ENCODE peak calls at places on chromosome 9, in six cellular contexts. One of them, this sample, is unnamed.

GRCh38 chr9:138101444-138102234 is 224.1 kb downstream of the CACNA1B start:
- DNase-seq in NCI-H1092: no peak
- DNase-seq in activated CD4-positive, alpha-beta T cell treated with anti-CD3 and anti-CD28 coated beads, Interleukin-2, amount 50 U/mL, for 48 hours: no peak
- DNase-seq in activated effector memory CD4-positive, alpha-beta T cell treated with Interleukin-2 at 50 U/mL for 16 hours: no peak
- DNase-seq in AG04450: no peak
- DNase-seq in choroid plexus epithelial cell: no peak
- DNase-seq in this sample: no peak

GRCh38 chr9:98973546-98973921 is 29.8 kb downstream of the COL15A1 start:
- DNase-seq in NCI-H1092: no peak
- DNase-seq in activated CD4-positive, alpha-beta T cell treated with anti-CD3 and anti-CD28 coated beads, Interleukin-2, amount 50 U/mL, for 48 hours: no peak
- DNase-seq in activated effector memory CD4-positive, alpha-beta T cell treated with Interleukin-2 at 50 U/mL for 16 hours: no peak
- DNase-seq in AG04450: no peak
- DNase-seq in choroid plexus epithelial cell: no peak
- DNase-seq in this sample: no peak

GRCh38 chr9:110532908-110533665 is 46.5 kb downstream of the SVEP1 start:
- DNase-seq in NCI-H1092: no peak
- DNase-seq in activated CD4-positive, alpha-beta T cell treated with anti-CD3 and anti-CD28 coated beads, Interleukin-2, amount 50 U/mL, for 48 hours: no peak
- DNase-seq in activated effector memory CD4-positive, alpha-beta T cell treated with Interleukin-2 at 50 U/mL for 16 hours: no peak
- DNase-seq in AG04450: no peak
- DNase-seq in choroid plexus epithelial cell: no peak
- DNase-seq in this sample: no peak

GRCh38 chr9:83920469-83920941 is 727 bp downstream of the KIF27 start:
- DNase-seq in NCI-H1092: peak
- DNase-seq in activated CD4-positive, alpha-beta T cell treated with anti-CD3 and anti-CD28 coated beads, Interleukin-2, amount 50 U/mL, for 48 hours: no peak
- DNase-seq in activated effector memory CD4-positive, alpha-beta T cell treated with Interleukin-2 at 50 U/mL for 16 hours: no peak
- DNase-seq in AG04450: no peak
- DNase-seq in choroid plexus epithelial cell: peak
- DNase-seq in this sample: peak

GRCh38 chr9:21994526-21994995 is at the start of gene CDKN2B-AS1:
- DNase-seq in NCI-H1092: peak
- DNase-seq in activated CD4-positive, alpha-beta T cell treated with anti-CD3 and anti-CD28 coated beads, Interleukin-2, amount 50 U/mL, for 48 hours: peak
- DNase-seq in activated effector memory CD4-positive, alpha-beta T cell treated with Interleukin-2 at 50 U/mL for 16 hours: peak
- DNase-seq in AG04450: no peak
- DNase-seq in choroid plexus epithelial cell: peak
- DNase-seq in this sample: no peak

GRCh38 chr9:134293576-134294227 is 32.6 kb upstream of the RXRA start:
- DNase-seq in NCI-H1092: no peak
- DNase-seq in activated CD4-positive, alpha-beta T cell treated with anti-CD3 and anti-CD28 coated beads, Interleukin-2, amount 50 U/mL, for 48 hours: no peak
- DNase-seq in activated effector memory CD4-positive, alpha-beta T cell treated with Interleukin-2 at 50 U/mL for 16 hours: no peak
- DNase-seq in AG04450: no peak
- DNase-seq in choroid plexus epithelial cell: peak
- DNase-seq in this sample: no peak

GRCh38 chr9:76687861-76688374 is 76.3 kb upstream of the PCA3 start:
- DNase-seq in NCI-H1092: no peak
- DNase-seq in activated CD4-positive, alpha-beta T cell treated with anti-CD3 and anti-CD28 coated beads, Interleukin-2, amount 50 U/mL, for 48 hours: no peak
- DNase-seq in activated effector memory CD4-positive, alpha-beta T cell treated with Interleukin-2 at 50 U/mL for 16 hours: no peak
- DNase-seq in AG04450: no peak
- DNase-seq in choroid plexus epithelial cell: peak
- DNase-seq in this sample: no peak

GRCh38 chr9:130688070-130688469 is 5.5 kb upstream of the EXOSC2 start:
- DNase-seq in NCI-H1092: no peak
- DNase-seq in activated CD4-positive, alpha-beta T cell treated with anti-CD3 and anti-CD28 coated beads, Interleukin-2, amount 50 U/mL, for 48 hours: no peak
- DNase-seq in activated effector memory CD4-positive, alpha-beta T cell treated with Interleukin-2 at 50 U/mL for 16 hours: no peak
- DNase-seq in AG04450: no peak
- DNase-seq in choroid plexus epithelial cell: no peak
- DNase-seq in this sample: no peak

GRCh38 chr9:121607434-121608248 is 43.8 kb upstream of the DAB2IP start:
- DNase-seq in NCI-H1092: peak
- DNase-seq in activated CD4-positive, alpha-beta T cell treated with anti-CD3 and anti-CD28 coated beads, Interleukin-2, amount 50 U/mL, for 48 hours: no peak
- DNase-seq in activated effector memory CD4-positive, alpha-beta T cell treated with Interleukin-2 at 50 U/mL for 16 hours: no peak
- DNase-seq in AG04450: no peak
- DNase-seq in choroid plexus epithelial cell: no peak
- DNase-seq in this sample: no peak

GRCh38 chr9:14107977-14108376 is 206.0 kb downstream of the NFIB start:
- DNase-seq in NCI-H1092: no peak
- DNase-seq in activated CD4-positive, alpha-beta T cell treated with anti-CD3 and anti-CD28 coated beads, Interleukin-2, amount 50 U/mL, for 48 hours: no peak
- DNase-seq in activated effector memory CD4-positive, alpha-beta T cell treated with Interleukin-2 at 50 U/mL for 16 hours: no peak
- DNase-seq in AG04450: no peak
- DNase-seq in choroid plexus epithelial cell: no peak
- DNase-seq in this sample: no peak

GRCh38 chr9:114006155-114006550 is 71.9 kb downstream of the AMBP start:
- DNase-seq in NCI-H1092: no peak
- DNase-seq in activated CD4-positive, alpha-beta T cell treated with anti-CD3 and anti-CD28 coated beads, Interleukin-2, amount 50 U/mL, for 48 hours: no peak
- DNase-seq in activated effector memory CD4-positive, alpha-beta T cell treated with Interleukin-2 at 50 U/mL for 16 hours: no peak
- DNase-seq in AG04450: no peak
- DNase-seq in choroid plexus epithelial cell: no peak
- DNase-seq in this sample: peak

GRCh38 chr9:121288874-121289553 is 21.1 kb downstream of the GSN start:
- DNase-seq in NCI-H1092: no peak
- DNase-seq in activated CD4-positive, alpha-beta T cell treated with anti-CD3 and anti-CD28 coated beads, Interleukin-2, amount 50 U/mL, for 48 hours: no peak
- DNase-seq in activated effector memory CD4-positive, alpha-beta T cell treated with Interleukin-2 at 50 U/mL for 16 hours: no peak
- DNase-seq in AG04450: peak
- DNase-seq in choroid plexus epithelial cell: peak
- DNase-seq in this sample: peak

GRCh38 chr9:81588148-81588874 is 101.0 kb downstream of the TLE1 start:
- DNase-seq in NCI-H1092: peak
- DNase-seq in activated CD4-positive, alpha-beta T cell treated with anti-CD3 and anti-CD28 coated beads, Interleukin-2, amount 50 U/mL, for 48 hours: no peak
- DNase-seq in activated effector memory CD4-positive, alpha-beta T cell treated with Interleukin-2 at 50 U/mL for 16 hours: no peak
- DNase-seq in AG04450: peak
- DNase-seq in choroid plexus epithelial cell: peak
- DNase-seq in this sample: peak

GRCh38 chr9:92385474-92385873 is 18.9 kb downstream of the OGN start:
- DNase-seq in NCI-H1092: no peak
- DNase-seq in activated CD4-positive, alpha-beta T cell treated with anti-CD3 and anti-CD28 coated beads, Interleukin-2, amount 50 U/mL, for 48 hours: no peak
- DNase-seq in activated effector memory CD4-positive, alpha-beta T cell treated with Interleukin-2 at 50 U/mL for 16 hours: no peak
- DNase-seq in AG04450: no peak
- DNase-seq in choroid plexus epithelial cell: no peak
- DNase-seq in this sample: no peak

GRCh38 chr9:90830051-90830450 is 28.4 kb downstream of the SYK start:
- DNase-seq in NCI-H1092: no peak
- DNase-seq in activated CD4-positive, alpha-beta T cell treated with anti-CD3 and anti-CD28 coated beads, Interleukin-2, amount 50 U/mL, for 48 hours: no peak
- DNase-seq in activated effector memory CD4-positive, alpha-beta T cell treated with Interleukin-2 at 50 U/mL for 16 hours: no peak
- DNase-seq in AG04450: no peak
- DNase-seq in choroid plexus epithelial cell: no peak
- DNase-seq in this sample: no peak

GRCh38 chr9:105716146-105716545 is 21.8 kb downstream of the TMEM38B start:
- DNase-seq in NCI-H1092: no peak
- DNase-seq in activated CD4-positive, alpha-beta T cell treated with anti-CD3 and anti-CD28 coated beads, Interleukin-2, amount 50 U/mL, for 48 hours: no peak
- DNase-seq in activated effector memory CD4-positive, alpha-beta T cell treated with Interleukin-2 at 50 U/mL for 16 hours: no peak
- DNase-seq in AG04450: no peak
- DNase-seq in choroid plexus epithelial cell: no peak
- DNase-seq in this sample: no peak

GRCh38 chr9:69028754-69029153 is 6.8 kb upstream of the FXN start:
- DNase-seq in NCI-H1092: no peak
- DNase-seq in activated CD4-positive, alpha-beta T cell treated with anti-CD3 and anti-CD28 coated beads, Interleukin-2, amount 50 U/mL, for 48 hours: no peak
- DNase-seq in activated effector memory CD4-positive, alpha-beta T cell treated with Interleukin-2 at 50 U/mL for 16 hours: peak
- DNase-seq in AG04450: no peak
- DNase-seq in choroid plexus epithelial cell: no peak
- DNase-seq in this sample: no peak

GRCh38 chr9:3332802-3333201 is 193.0 kb downstream of the RFX3 start:
- DNase-seq in NCI-H1092: no peak
- DNase-seq in activated CD4-positive, alpha-beta T cell treated with anti-CD3 and anti-CD28 coated beads, Interleukin-2, amount 50 U/mL, for 48 hours: no peak
- DNase-seq in activated effector memory CD4-positive, alpha-beta T cell treated with Interleukin-2 at 50 U/mL for 16 hours: no peak
- DNase-seq in AG04450: no peak
- DNase-seq in choroid plexus epithelial cell: no peak
- DNase-seq in this sample: no peak

GRCh38 chr9:112473986-112474385 is 12.6 kb upstream of the KIAA1958 start:
- DNase-seq in NCI-H1092: no peak
- DNase-seq in activated CD4-positive, alpha-beta T cell treated with anti-CD3 and anti-CD28 coated beads, Interleukin-2, amount 50 U/mL, for 48 hours: no peak
- DNase-seq in activated effector memory CD4-positive, alpha-beta T cell treated with Interleukin-2 at 50 U/mL for 16 hours: no peak
- DNase-seq in AG04450: no peak
- DNase-seq in choroid plexus epithelial cell: no peak
- DNase-seq in this sample: no peak

GRCh38 chr9:127537014-127537413 is 75.1 kb upstream of the STXBP1 start:
- DNase-seq in NCI-H1092: no peak
- DNase-seq in activated CD4-positive, alpha-beta T cell treated with anti-CD3 and anti-CD28 coated beads, Interleukin-2, amount 50 U/mL, for 48 hours: no peak
- DNase-seq in activated effector memory CD4-positive, alpha-beta T cell treated with Interleukin-2 at 50 U/mL for 16 hours: no peak
- DNase-seq in AG04450: no peak
- DNase-seq in choroid plexus epithelial cell: peak
- DNase-seq in this sample: no peak

GRCh38 chr9:33430942-33431341 is 16.5 kb downstream of the AQP3 start:
- DNase-seq in NCI-H1092: no peak
- DNase-seq in activated CD4-positive, alpha-beta T cell treated with anti-CD3 and anti-CD28 coated beads, Interleukin-2, amount 50 U/mL, for 48 hours: no peak
- DNase-seq in activated effector memory CD4-positive, alpha-beta T cell treated with Interleukin-2 at 50 U/mL for 16 hours: no peak
- DNase-seq in AG04450: no peak
- DNase-seq in choroid plexus epithelial cell: no peak
- DNase-seq in this sample: no peak

GRCh38 chr9:75855509-75855908 is 35.0 kb upstream of the PCSK5 start:
- DNase-seq in NCI-H1092: no peak
- DNase-seq in activated CD4-positive, alpha-beta T cell treated with anti-CD3 and anti-CD28 coated beads, Interleukin-2, amount 50 U/mL, for 48 hours: no peak
- DNase-seq in activated effector memory CD4-positive, alpha-beta T cell treated with Interleukin-2 at 50 U/mL for 16 hours: no peak
- DNase-seq in AG04450: no peak
- DNase-seq in choroid plexus epithelial cell: peak
- DNase-seq in this sample: peak

GRCh38 chr9:36728651-36729520 is 156.2 kb downstream of the MELK start:
- DNase-seq in NCI-H1092: peak
- DNase-seq in activated CD4-positive, alpha-beta T cell treated with anti-CD3 and anti-CD28 coated beads, Interleukin-2, amount 50 U/mL, for 48 hours: peak
- DNase-seq in activated effector memory CD4-positive, alpha-beta T cell treated with Interleukin-2 at 50 U/mL for 16 hours: peak
- DNase-seq in AG04450: peak
- DNase-seq in choroid plexus epithelial cell: peak
- DNase-seq in this sample: peak

GRCh38 chr9:114790521-114790920 is 15.3 kb downstream of the TNFSF15 start:
- DNase-seq in NCI-H1092: no peak
- DNase-seq in activated CD4-positive, alpha-beta T cell treated with anti-CD3 and anti-CD28 coated beads, Interleukin-2, amount 50 U/mL, for 48 hours: no peak
- DNase-seq in activated effector memory CD4-positive, alpha-beta T cell treated with Interleukin-2 at 50 U/mL for 16 hours: no peak
- DNase-seq in AG04450: no peak
- DNase-seq in choroid plexus epithelial cell: no peak
- DNase-seq in this sample: no peak

GRCh38 chr9:12980482-12980881 is 205.7 kb downstream of the LURAP1L start:
- DNase-seq in NCI-H1092: no peak
- DNase-seq in activated CD4-positive, alpha-beta T cell treated with anti-CD3 and anti-CD28 coated beads, Interleukin-2, amount 50 U/mL, for 48 hours: no peak
- DNase-seq in activated effector memory CD4-positive, alpha-beta T cell treated with Interleukin-2 at 50 U/mL for 16 hours: no peak
- DNase-seq in AG04450: no peak
- DNase-seq in choroid plexus epithelial cell: no peak
- DNase-seq in this sample: no peak

GRCh38 chr9:8037745-8038144 is 238.2 kb upstream of the DMAC1 start:
- DNase-seq in NCI-H1092: no peak
- DNase-seq in activated CD4-positive, alpha-beta T cell treated with anti-CD3 and anti-CD28 coated beads, Interleukin-2, amount 50 U/mL, for 48 hours: no peak
- DNase-seq in activated effector memory CD4-positive, alpha-beta T cell treated with Interleukin-2 at 50 U/mL for 16 hours: no peak
- DNase-seq in AG04450: no peak
- DNase-seq in choroid plexus epithelial cell: no peak
- DNase-seq in this sample: no peak

GRCh38 chr9:132768932-132769894 is 98.9 kb downstream of the GTF3C4 start:
- DNase-seq in NCI-H1092: peak
- DNase-seq in activated CD4-positive, alpha-beta T cell treated with anti-CD3 and anti-CD28 coated beads, Interleukin-2, amount 50 U/mL, for 48 hours: peak
- DNase-seq in activated effector memory CD4-positive, alpha-beta T cell treated with Interleukin-2 at 50 U/mL for 16 hours: peak
- DNase-seq in AG04450: no peak
- DNase-seq in choroid plexus epithelial cell: peak
- DNase-seq in this sample: peak

This sample was measured in body of pancreas.